ENCODE peak calls at places on chromosomes 12 and 14, in seven cellular contexts. F, T, A, B, N, H and Z are unnamed samples.

GRCh38 chr12:50017047-50017446 is 8.2 kb downstream of the RACGAP1 start:
- DNase-seq in F (no peak), T (no peak), A (no peak), B (peak), N (no peak), H (no peak), Z (no peak)

GRCh38 chr14:68944162-68944561 is 34.9 kb downstream of the ACTN1 start:
- DNase-seq in F (no peak), T (no peak), A (no peak), B (no peak), N (no peak), H (no peak), Z (no peak)

GRCh38 chr12:109157986-109158385 is 41.6 kb downstream of the ACACB start:
- DNase-seq in F (no peak), T (no peak), A (no peak), B (no peak), N (no peak), H (no peak), Z (no peak)

GRCh38 chr14:80434574-80435321 is 223.4 kb upstream of the DIO2 start:
- DNase-seq in F (no peak), T (no peak), A (no peak), B (no peak), N (no peak), H (no peak), Z (no peak)

GRCh38 chr14:69625299-69626131 is 14.1 kb downstream of the SUSD6 start:
- DNase-seq in F (peak), T (no peak), A (peak), B (no peak), N (no peak), H (peak), Z (peak)

GRCh38 chr12:79661629-79662028 is 29.1 kb downstream of the PAWR start:
- DNase-seq in F (no peak), T (no peak), A (no peak), B (no peak), N (no peak), H (no peak), Z (no peak)

GRCh38 chr14:72515779-72516770 is 377.8 kb downstream of the DPF3 start:
- DNase-seq in F (no peak), T (no peak), A (no peak), B (no peak), N (no peak), H (no peak), Z (no peak)

GRCh38 chr14:104895207-104895785 is 29.4 kb upstream of the PLD4 start:
- DNase-seq in F (peak), T (no peak), A (no peak), B (no peak), N (no peak), H (no peak), Z (no peak)

GRCh38 chr12:102300824-102301461 is 103.3 kb upstream of the PMCH start:
- DNase-seq in F (peak), T (no peak), A (no peak), B (no peak), N (peak), H (no peak), Z (no peak)

GRCh38 chr14:85222344-85222743 is 307.6 kb upstream of the FLRT2 start:
- DNase-seq in F (no peak), T (no peak), A (no peak), B (no peak), N (no peak), H (no peak), Z (no peak)